ENCODE peak calls at places on chromosomes 1 and 21, in six cellular contexts. E, M, O, T, W and G are unnamed samples.

GRCh38 chr1:167431261-167431908 is 86.9 kb downstream of the CD247 start:
- DNase-seq in E (no peak), M (no peak), O (no peak), T (no peak), W (peak), G (no peak)

GRCh38 chr1:234538930-234539649 is 60.1 kb upstream of the TARBP1 start:
- DNase-seq in E (no peak), M (no peak), O (no peak), T (no peak), W (no peak), G (no peak)

GRCh38 chr1:101043776-101044175 is 18.2 kb upstream of the DPH5 start:
- DNase-seq in E (no peak), M (no peak), O (no peak), T (no peak), W (no peak), G (no peak)

GRCh38 chr1:31703431-31704260 is at the start of gene COL16A1:
- DNase-seq in E (peak), M (no peak), O (no peak), T (no peak), W (no peak), G (no peak)

GRCh38 chr1:234592240-234592639 is 17.7 kb downstream of the IRF2BP2 start:
- DNase-seq in E (no peak), M (peak), O (no peak), T (no peak), W (no peak), G (no peak)

GRCh38 chr1:179083533-179083932 is 1.7 kb downstream of the TOR3A start:
- DNase-seq in E (no peak), M (peak), O (no peak), T (no peak), W (no peak), G (no peak)

GRCh38 chr21:44820851-44821250 is 3.0 kb upstream of the SUMO3 start:
- DNase-seq in E (no peak), M (no peak), O (no peak), T (no peak), W (no peak), G (no peak)

GRCh38 chr1:217673387-217673786 is 42.2 kb downstream of the SPATA17 start:
- DNase-seq in E (no peak), M (no peak), O (no peak), T (no peak), W (no peak), G (no peak)

GRCh38 chr1:47471163-47471562 is 33.3 kb downstream of the FOXD2 start:
- DNase-seq in E (no peak), M (no peak), O (no peak), T (no peak), W (no peak), G (no peak)

GRCh38 chr1:158534496-158534895 is 19.7 kb downstream of the OR6Y1 start:
- DNase-seq in E (no peak), M (peak), O (no peak), T (no peak), W (no peak), G (no peak)

GRCh38 chr1:183567584-183567983 is 22.7 kb downstream of the NCF2 start:
- DNase-seq in E (no peak), M (peak), O (no peak), T (no peak), W (no peak), G (peak)

GRCh38 chr1:92808353-92808752 is 23.4 kb upstream of the EVI5 start:
- DNase-seq in E (no peak), M (no peak), O (no peak), T (no peak), W (no peak), G (no peak)

GRCh38 chr1:2540816-2541492 is 10.9 kb upstream of the HES5 start:
- DNase-seq in E (peak), M (peak), O (no peak), T (no peak), W (no peak), G (no peak)

GRCh38 chr1:218390625-218391024 is 45.5 kb downstream of the TGFB2 start:
- DNase-seq in E (peak), M (no peak), O (no peak), T (no peak), W (no peak), G (no peak)

GRCh38 chr1:219041819-219042218 is 131.9 kb upstream of the LYPLAL1 start:
- DNase-seq in E (no peak), M (peak), O (no peak), T (no peak), W (no peak), G (no peak)

GRCh38 chr1:207181838-207182237 is 77.8 kb downstream of the C4BPA start:
- DNase-seq in E (no peak), M (peak), O (no peak), T (no peak), W (no peak), G (no peak)

GRCh38 chr1:159804924-159805323 is 2.8 kb downstream of the FCRL6 start:
- DNase-seq in E (no peak), M (no peak), O (no peak), T (no peak), W (no peak), G (no peak)

GRCh38 chr21:27298465-27298864 is 331.6 kb upstream of the ADAMTS5 start:
- DNase-seq in E (no peak), M (no peak), O (no peak), T (no peak), W (no peak), G (no peak)

GRCh38 chr1:209569445-209570207 is 13.9 kb upstream of the CAMK1G start:
- DNase-seq in E (peak), M (peak), O (peak), T (peak), W (peak), G (peak)

GRCh38 chr1:110235181-110235838 is 25.2 kb downstream of the KCNC4 start:
- DNase-seq in E (peak), M (no peak), O (no peak), T (no peak), W (no peak), G (no peak)

GRCh38 chr1:64484651-64485050 is 14.7 kb downstream of the CACHD1 start:
- DNase-seq in E (no peak), M (no peak), O (no peak), T (no peak), W (no peak), G (peak)

DNA sequence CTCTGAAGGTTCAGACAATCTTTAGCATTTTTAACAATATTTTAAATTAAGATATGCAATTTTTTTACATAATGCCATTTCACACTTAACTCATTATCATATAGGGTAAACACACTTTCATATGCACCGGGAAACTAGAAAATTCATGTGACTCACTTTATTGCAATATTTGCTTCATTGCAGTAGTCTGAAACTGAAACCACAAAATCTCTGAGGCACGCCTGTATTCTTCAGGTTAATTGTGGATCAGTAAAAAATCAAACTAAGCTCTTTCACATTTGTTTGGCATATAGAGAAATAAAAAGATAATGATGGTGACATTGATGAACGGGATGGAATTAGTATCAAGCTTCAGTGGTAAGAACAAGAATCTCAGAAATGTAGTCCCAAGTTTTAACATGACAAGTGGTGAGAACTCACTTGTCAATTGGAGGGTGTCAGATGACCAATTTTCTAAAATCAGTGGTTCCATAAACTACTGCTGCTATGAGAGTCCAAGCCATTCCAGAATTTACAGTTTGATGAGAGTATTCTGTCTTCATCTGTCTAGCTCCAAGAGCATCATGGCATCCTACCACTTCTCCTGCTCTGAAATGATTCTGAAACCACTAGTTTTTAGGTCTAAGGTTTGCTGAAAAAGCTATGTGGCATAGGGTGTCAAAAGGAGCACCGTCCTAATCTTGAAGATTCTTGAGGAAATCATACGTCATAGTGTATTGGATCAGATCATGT is 281.0 kb downstream of the PTPRC start:
- DNase-seq in E (no peak), M (no peak), O (no peak), T (no peak), W (no peak), G (no peak)
- TF ChIP-seq JUND in E (no peak), M (no peak), O (no peak), T (no peak), W (no peak), G (no peak)

GRCh38 chr1:228989992-228990827 is 254.9 kb downstream of the RHOU start:
- DNase-seq in E (peak), M (no peak), O (no peak), T (no peak), W (peak), G (no peak)
- TF ChIP-seq JUND in E (no peak), M (no peak), O (no peak), T (no peak), W (no peak), G (no peak)

GRCh38 chr1:48785869-48786268 is 9.2 kb upstream of the BEND5 start:
- DNase-seq in E (no peak), M (no peak), O (no peak), T (no peak), W (no peak), G (no peak)

GRCh38 chr1:48790397-48790796 is 13.7 kb upstream of the BEND5 start:
- DNase-seq in E (no peak), M (no peak), O (no peak), T (no peak), W (no peak), G (no peak)

GRCh38 chr1:48793863-48794262 is 17.2 kb upstream of the BEND5 start:
- DNase-seq in E (no peak), M (no peak), O (no peak), T (no peak), W (no peak), G (no peak)

GRCh38 chr1:48794815-48795214 is 18.1 kb upstream of the BEND5 start:
- DNase-seq in E (no peak), M (no peak), O (no peak), T (no peak), W (no peak), G (no peak)

DNA sequence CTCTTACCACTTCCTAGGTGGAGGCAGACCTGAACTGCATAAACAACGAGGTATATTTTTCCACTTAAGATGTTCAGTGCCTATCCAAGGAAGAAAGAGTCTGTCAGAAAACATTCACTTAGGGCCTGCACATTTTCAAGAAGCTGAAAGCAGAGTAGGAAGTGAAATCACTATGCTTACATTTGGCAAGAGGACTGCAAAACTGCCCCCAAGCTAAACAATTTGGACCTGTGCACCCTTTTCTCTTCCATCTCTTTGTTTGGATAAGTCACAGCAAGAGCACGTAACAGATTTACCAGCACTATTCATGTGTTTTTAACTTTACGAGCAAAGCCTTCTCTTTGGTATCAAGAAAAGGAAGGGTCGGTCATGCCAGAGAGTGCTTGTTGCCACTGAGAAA is 13.2 kb upstream of the BEND5 start:
- DNase-seq in E (no peak), M (no peak), O (no peak), T (no peak), W (no peak), G (no peak)
- TF ChIP-seq JUND in E (no peak), M (no peak), O (no peak), T (no peak), W (no peak), G (no peak)

DNA sequence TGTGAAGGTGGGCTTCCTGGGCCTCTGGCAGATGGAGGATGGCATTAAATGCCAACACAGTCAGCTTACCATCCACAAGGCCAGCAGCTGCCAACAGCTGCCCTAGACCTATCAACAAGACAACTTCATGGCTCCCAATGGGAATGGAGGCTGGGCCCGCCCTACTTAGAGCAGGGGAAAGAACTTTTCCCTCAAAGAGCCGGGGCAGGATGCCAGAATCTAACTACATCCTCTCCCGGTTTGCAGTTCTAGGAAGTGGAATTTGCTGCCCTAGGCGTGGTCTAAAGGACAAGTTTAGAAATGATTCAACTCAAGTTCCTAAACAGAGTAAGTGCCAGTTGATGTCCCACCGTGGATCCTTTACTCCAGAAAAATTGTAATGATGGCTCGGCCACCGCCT is 13.1 kb downstream of the ICMT start:
- DNase-seq in E (no peak), M (no peak), O (no peak), T (no peak), W (no peak), G (no peak)
- TF ChIP-seq JUND in E (no peak), M (no peak), O (no peak), T (peak), W (no peak), G (no peak)

DNA sequence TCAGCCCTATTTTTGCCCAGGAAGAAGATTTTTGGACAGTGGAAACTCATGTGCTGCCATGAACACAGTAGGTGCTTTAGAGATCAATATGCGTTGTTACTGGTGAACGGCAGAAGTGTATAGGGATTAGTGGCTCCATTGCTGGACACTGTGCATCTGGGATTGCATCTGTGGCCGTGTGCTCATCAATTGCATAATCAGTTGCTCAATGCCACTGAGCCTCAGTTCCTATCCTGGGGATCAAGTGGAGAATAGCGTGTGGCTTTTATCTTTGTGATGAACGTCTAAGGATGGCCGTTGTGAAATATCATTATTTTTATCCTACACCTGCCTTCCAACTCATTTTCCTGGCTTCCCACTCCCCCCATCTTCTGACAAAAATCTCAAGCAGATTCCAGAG is 5.4 kb downstream of the TNN start:
- DNase-seq in E (no peak), M (no peak), O (no peak), T (no peak), W (no peak), G (no peak)
- TF ChIP-seq JUND in E (no peak), M (no peak), O (no peak), T (no peak), W (no peak), G (no peak)

GRCh38 chr1:214241060-214241459 is 39.9 kb upstream of the SMYD2 start:
- DNase-seq in E (no peak), M (no peak), O (no peak), T (no peak), W (no peak), G (no peak)
- TF ChIP-seq JUND in E (no peak), M (no peak), O (no peak), T (no peak), W (no peak), G (no peak)

GRCh38 chr1:20429296-20429695 is 56.7 kb downstream of the CAMK2N1 start:
- DNase-seq in E (no peak), M (no peak), O (no peak), T (no peak), W (no peak), G (no peak)

GRCh38 chr1:20425622-20426021 is 60.4 kb downstream of the CAMK2N1 start:
- DNase-seq in E (no peak), M (no peak), O (no peak), T (no peak), W (no peak), G (no peak)

GRCh38 chr1:20428841-20429240 is 57.2 kb downstream of the CAMK2N1 start:
- DNase-seq in E (no peak), M (no peak), O (no peak), T (no peak), W (no peak), G (no peak)

GRCh38 chr1:20426371-20426770 is 59.6 kb downstream of the CAMK2N1 start:
- DNase-seq in E (no peak), M (no peak), O (no peak), T (no peak), W (no peak), G (no peak)

GRCh38 chr1:20426923-20427322 is 59.1 kb downstream of the CAMK2N1 start:
- DNase-seq in E (no peak), M (no peak), O (no peak), T (no peak), W (peak), G (no peak)
- TF ChIP-seq JUND in E (peak), M (no peak), O (no peak), T (peak), W (no peak), G (no peak)